ENCODE peak calls at places on chromosome 1, in five cellular contexts. Z, E, T, L and O are unnamed samples.

GRCh38 chr1:162389021-162389818 is 7.7 kb downstream of the C1orf226 start:
- DNase-seq in Z (peak), E (peak), T (peak), L (peak), O (peak)

GRCh38 chr1:100530901-100531487 is 6.9 kb upstream of the GPR88 start:
- DNase-seq in Z (no peak), E (no peak), T (no peak), L (peak), O (peak)

GRCh38 chr1:69946935-69947334 is 258.4 kb downstream of the LRRC40 start:
- DNase-seq in Z (no peak), E (no peak), T (no peak), L (no peak), O (no peak)

GRCh38 chr1:229336345-229336744 is 6.5 kb downstream of the CCSAP start:
- DNase-seq in Z (no peak), E (no peak), T (no peak), L (no peak), O (no peak)

GRCh38 chr1:243926803-243927245 is 76.8 kb upstream of the AKT3 start:
- DNase-seq in Z (peak), E (peak), T (peak), L (no peak), O (peak)

GRCh38 chr1:76218888-76219588 is 144.5 kb downstream of the ST6GALNAC3 start:
- DNase-seq in Z (no peak), E (no peak), T (no peak), L (no peak), O (no peak)

GRCh38 chr1:166511754-166512153 is 327.5 kb upstream of the POGK start:
- DNase-seq in Z (peak), E (no peak), T (no peak), L (no peak), O (no peak)

GRCh38 chr1:53690411-53690810 is 48.6 kb downstream of the GLIS1 start:
- DNase-seq in Z (no peak), E (no peak), T (no peak), L (no peak), O (no peak)

GRCh38 chr1:156551066-156551643 is 21.2 kb downstream of the IQGAP3 start:
- DNase-seq in Z (no peak), E (no peak), T (no peak), L (no peak), O (no peak)

GRCh38 chr1:61426254-61426653 is 298.7 kb downstream of the TM2D1 start:
- DNase-seq in Z (no peak), E (no peak), T (no peak), L (no peak), O (no peak)

GRCh38 chr1:32619701-32620485 is 30.5 kb downstream of the ZBTB8OS start:
- DNase-seq in Z (peak), E (no peak), T (no peak), L (peak), O (no peak)

DNA sequence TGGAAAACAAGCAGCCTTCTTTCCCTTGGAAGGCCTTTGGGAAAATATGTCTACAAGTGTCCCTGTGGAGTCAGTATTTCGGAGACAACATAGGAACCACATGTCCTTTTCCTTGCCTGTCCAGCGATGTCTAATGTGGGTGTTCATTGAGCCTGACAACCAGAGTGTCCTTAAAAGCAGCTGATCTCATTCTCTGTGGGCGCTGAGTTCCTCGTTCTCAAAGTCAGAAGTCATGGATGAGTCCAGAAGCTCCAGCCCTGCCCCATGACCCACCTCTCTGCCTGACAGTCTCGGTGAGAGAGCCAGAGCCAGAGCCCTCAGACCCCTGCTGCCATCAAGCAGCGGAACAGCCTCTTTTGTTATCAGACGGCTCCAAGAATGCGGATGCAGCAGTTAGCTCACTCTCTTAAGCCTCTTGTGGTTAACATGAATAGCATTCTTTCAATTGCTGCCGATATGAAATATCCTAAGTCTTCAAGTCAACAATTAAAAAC is 329.2 kb downstream of the TGFB2 start:
- DNase-seq in Z (peak), E (no peak), T (peak), L (no peak), O (no peak)
- TF ChIP-seq CTCF in Z (no peak), E (no peak), T (peak), L (no peak), O (no peak)

GRCh38 chr1:7460807-7461206 is 310.3 kb upstream of the VAMP3 start:
- DNase-seq in Z (no peak), E (no peak), T (peak), L (no peak), O (no peak)
- TF ChIP-seq CTCF in Z (no peak), E (peak), T (peak), L (no peak), O (no peak)

DNA sequence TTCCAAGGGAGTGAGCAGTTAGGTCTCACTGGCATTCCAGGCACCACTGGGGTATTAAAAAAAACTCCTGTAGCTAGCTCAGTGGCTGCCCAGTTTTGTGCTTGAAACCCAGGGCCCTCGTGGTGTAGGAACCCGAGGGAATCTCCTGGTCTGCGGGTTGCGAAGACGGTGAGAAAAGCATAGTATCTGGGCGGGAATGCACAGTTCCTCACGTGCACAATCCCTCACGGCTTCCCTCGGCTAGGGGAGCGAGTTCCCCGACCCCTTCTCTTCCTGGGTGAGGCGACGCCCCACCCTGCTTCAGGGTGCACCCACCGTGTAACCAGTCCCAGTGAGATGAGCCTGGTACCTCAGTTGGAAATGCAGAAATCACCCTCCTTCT is 50.5 kb upstream of the PGBD5 start:
- DNase-seq in Z (no peak), E (no peak), T (no peak), L (no peak), O (no peak)
- TF ChIP-seq CTCF in Z (no peak), E (no peak), T (no peak), L (no peak), O (no peak)

DNA sequence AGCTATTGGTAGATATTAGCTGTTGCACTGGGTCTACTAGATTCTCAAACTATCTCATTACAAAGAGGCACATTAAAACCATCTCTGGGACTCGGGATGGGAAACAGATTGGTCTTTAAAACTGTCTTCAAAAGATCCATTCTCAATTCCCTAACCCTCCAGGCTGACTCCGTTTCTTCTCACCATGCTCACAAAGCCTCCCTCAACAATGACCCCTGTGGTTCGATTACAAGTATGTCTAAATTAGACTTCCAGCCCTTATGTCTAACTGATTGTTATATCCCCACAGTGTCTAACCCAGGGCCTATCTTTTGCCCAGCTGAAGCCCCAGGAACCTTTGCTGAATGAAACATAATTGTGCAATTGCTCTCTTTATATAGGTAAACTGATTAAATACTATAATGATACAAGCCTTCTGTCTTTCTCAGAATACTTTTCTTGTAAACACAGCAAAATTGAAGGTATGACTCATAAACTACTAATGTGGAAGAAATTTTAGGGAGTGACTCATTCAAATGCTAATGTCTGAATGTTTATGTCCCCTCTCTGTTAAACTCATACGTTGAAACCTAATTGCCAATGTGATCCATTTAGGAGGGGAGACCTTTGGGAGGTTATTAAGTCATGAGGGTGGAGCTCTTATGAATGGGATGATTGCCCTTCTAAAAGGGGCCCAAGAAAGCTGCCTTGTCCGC is 65.6 kb upstream of the DAB1 start:
- DNase-seq in Z (peak), E (peak), T (peak), L (no peak), O (peak)
- TF ChIP-seq CTCF in Z (no peak), E (no peak), T (no peak), L (no peak), O (no peak)

GRCh38 chr1:155209373-155209721 is 852 bp downstream of the MTX1 start:
- DNase-seq in Z (no peak), E (no peak), T (peak), L (no peak), O (no peak)
- TF ChIP-seq CTCF in Z (no peak), E (no peak), T (no peak), L (no peak), O (no peak)

GRCh38 chr1:227815468-227816409 is at the start of gene PRSS38:
- DNase-seq in Z (no peak), E (no peak), T (no peak), L (no peak), O (no peak)
- TF ChIP-seq CTCF in Z (peak), E (no peak), T (no peak), L (no peak), O (no peak)

DNA sequence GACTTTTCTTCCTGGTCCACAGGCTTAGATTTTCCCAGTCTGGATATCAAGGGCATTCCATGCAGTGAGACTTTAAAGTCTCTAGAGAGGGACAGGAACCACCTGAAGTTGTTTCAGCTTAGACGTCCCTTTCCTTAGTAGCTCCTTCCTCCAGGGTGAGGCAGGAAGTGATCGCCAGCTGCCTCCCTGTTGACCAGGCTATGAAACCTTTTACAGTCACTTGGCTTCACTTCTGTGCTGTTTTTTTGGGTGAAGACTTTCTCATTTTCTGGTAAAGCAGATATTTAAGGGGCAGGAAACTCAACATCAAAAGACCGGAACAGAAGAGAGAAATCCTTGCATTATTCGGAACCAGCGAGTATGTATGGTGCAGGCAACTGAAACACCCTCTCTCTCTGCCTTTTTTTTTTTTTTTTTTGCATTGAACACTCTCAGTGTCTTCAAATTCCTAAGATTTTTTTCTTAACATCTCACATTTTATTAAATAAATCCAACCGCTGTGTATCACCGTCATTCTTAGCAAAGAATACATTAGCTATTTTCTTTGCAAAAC is 234.6 kb upstream of the IRF2BP2 start:
- DNase-seq in Z (no peak), E (no peak), T (no peak), L (no peak), O (no peak)
- TF ChIP-seq CTCF in Z (no peak), E (no peak), T (no peak), L (no peak), O (no peak)